ENCODE peak calls at places on chromosome 18, in ten cellular contexts. L, G, I, K, S, R, N, P, B and V are unnamed samples.

GRCh38 chr18:7557891-7558454 is 9.1 kb upstream of the PTPRM start:
- DNase-seq in P (no peak), S (no peak), I (no peak), N (no peak), K (no peak), B (no peak), R (no peak), G (no peak), L (no peak), V (no peak)

GRCh38 chr18:58221060-58221725 is 177.2 kb downstream of the NEDD4L start:
- DNase-seq in K (no peak), L (peak), B (peak), N (peak), G (no peak), I (peak), R (no peak), P (no peak), S (no peak), V (no peak)

GRCh38 chr18:53070706-53071105 is 730.7 kb downstream of the DCC start:
- DNase-seq in B (no peak), G (no peak), P (no peak), L (no peak), N (no peak), I (no peak), K (no peak), S (no peak), R (no peak), V (no peak)

GRCh38 chr18:55783921-55784320 is 195.9 kb upstream of the TCF4 start:
- DNase-seq in N (no peak), G (no peak), P (no peak), R (no peak), K (no peak), I (no peak), L (no peak), S (no peak), B (no peak), V (no peak)

GRCh38 chr18:59822612-59823275 is 77.1 kb upstream of the PMAIP1 start:
- DNase-seq in L (no peak), S (no peak), R (no peak), G (no peak), B (no peak), P (no peak), I (no peak), K (no peak), N (no peak), V (no peak)

GRCh38 chr18:49016648-49017539 is 66.1 kb upstream of the SMAD7 start:
- DNase-seq in I (peak), P (no peak), B (peak), S (no peak), R (peak), K (peak), G (peak), N (peak), L (peak), V (no peak)

GRCh38 chr18:2846241-2846637 is 567 bp upstream of the EMILIN2 start:
- DNase-seq in B (peak), G (no peak), S (no peak), P (no peak), R (peak), L (no peak), I (no peak), N (no peak), K (no peak), V (no peak)

GRCh38 chr18:864872-865273 is 39.8 kb upstream of the ADCYAP1 start:
- DNase-seq in L (peak), S (no peak), N (peak), K (peak), R (peak), P (peak), G (peak), B (peak), I (peak), V (no peak)

GRCh38 chr18:7980661-7981060 is 413.5 kb downstream of the PTPRM start:
- DNase-seq in L (no peak), S (no peak), I (no peak), G (no peak), K (no peak), N (no peak), B (no peak), P (no peak), R (no peak), V (no peak)

GRCh38 chr18:76273956-76274355 is 221.1 kb downstream of the ZNF516 start:
- DNase-seq in P (no peak), L (no peak), B (no peak), R (no peak), N (no peak), G (no peak), I (no peak), K (no peak), S (no peak), V (no peak)

GRCh38 chr18:34608064-34608463 is 102.0 kb upstream of the DTNA start:
- DNase-seq in I (no peak), P (no peak), S (no peak), R (no peak), B (no peak), G (no peak), K (no peak), N (no peak), L (no peak), V (no peak)

GRCh38 chr18:11577271-11578112 is 31.9 kb upstream of the SLC35G4 start:
- DNase-seq in K (no peak), B (no peak), R (no peak), P (no peak), S (no peak), L (no peak), N (no peak), G (no peak), I (no peak), V (no peak)

GRCh38 chr18:26096852-26097251 is 6.4 kb upstream of the SS18 start:
- DNase-seq in I (no peak), L (no peak), G (no peak), R (no peak), K (no peak), B (no peak), S (no peak), P (no peak), N (no peak), V (no peak)

GRCh38 chr18:55875330-55875933 is 287.4 kb upstream of the TCF4 start:
- DNase-seq in S (no peak), R (no peak), N (no peak), L (no peak), B (no peak), P (no peak), K (no peak), I (no peak), G (no peak), V (no peak)

GRCh38 chr18:35582899-35583558 is 1.5 kb downstream of the GALNT1 start:
- DNase-seq in B (peak), L (no peak), R (no peak), I (no peak), K (no peak), G (no peak), S (no peak), N (peak), P (peak), V (no peak)

GRCh38 chr18:80178935-80179818 is 68.1 kb downstream of the PARD6G start:
- DNase-seq in L (no peak), R (no peak), P (no peak), S (no peak), N (peak), G (no peak), B (no peak), I (no peak), K (no peak), V (no peak)

GRCh38 chr18:80181642-80182461 is 65.5 kb downstream of the PARD6G start:
- DNase-seq in B (no peak), I (no peak), P (no peak), R (no peak), G (peak), N (no peak), S (no peak), K (no peak), L (no peak), V (no peak)

GRCh38 chr18:80182855-80183254 is 64.5 kb downstream of the PARD6G start:
- DNase-seq in G (no peak), P (no peak), R (no peak), S (no peak), L (no peak), I (no peak), N (no peak), B (no peak), K (no peak), V (no peak)

GRCh38 chr18:80179857-80180558 is 67.3 kb downstream of the PARD6G start:
- DNase-seq in S (no peak), R (no peak), K (no peak), P (no peak), N (peak), B (no peak), L (peak), G (no peak), I (no peak), V (no peak)

GRCh38 chr18:80180778-80181564 is 66.3 kb downstream of the PARD6G start:
- DNase-seq in R (no peak), N (no peak), I (no peak), K (no peak), S (no peak), G (no peak), P (no peak), L (no peak), B (no peak), V (no peak)
- H3K27ac ChIP-seq in R (no peak), N (peak), I (no peak), K (no peak), S (peak), G (peak), P (no peak), L (no peak), B (no peak), V (no peak)

GRCh38 chr18:77765468-77765867 is 515.8 kb downstream of the GALR1 start:
- DNase-seq in S (no peak), B (peak), G (no peak), I (peak), K (no peak), N (no peak), R (no peak), L (peak), P (no peak), V (no peak)
- TF ChIP-seq CTCF in S (no peak), B (no peak), G (no peak), I (peak), K (peak), N (peak), R (peak), L (no peak), P (no peak), V (no peak)

GRCh38 chr18:63579643-63580042 is 7.5 kb upstream of the SERPINB13 start:
- DNase-seq in N (no peak), K (no peak), L (no peak), P (no peak), B (no peak), I (no peak), G (no peak), R (no peak), S (no peak), V (no peak)

GRCh38 chr18:63575680-63576079 is 11.5 kb upstream of the SERPINB13 start:
- DNase-seq in G (no peak), B (peak), S (no peak), N (no peak), R (no peak), K (no peak), L (no peak), I (no peak), P (no peak), V (no peak)

DNA sequence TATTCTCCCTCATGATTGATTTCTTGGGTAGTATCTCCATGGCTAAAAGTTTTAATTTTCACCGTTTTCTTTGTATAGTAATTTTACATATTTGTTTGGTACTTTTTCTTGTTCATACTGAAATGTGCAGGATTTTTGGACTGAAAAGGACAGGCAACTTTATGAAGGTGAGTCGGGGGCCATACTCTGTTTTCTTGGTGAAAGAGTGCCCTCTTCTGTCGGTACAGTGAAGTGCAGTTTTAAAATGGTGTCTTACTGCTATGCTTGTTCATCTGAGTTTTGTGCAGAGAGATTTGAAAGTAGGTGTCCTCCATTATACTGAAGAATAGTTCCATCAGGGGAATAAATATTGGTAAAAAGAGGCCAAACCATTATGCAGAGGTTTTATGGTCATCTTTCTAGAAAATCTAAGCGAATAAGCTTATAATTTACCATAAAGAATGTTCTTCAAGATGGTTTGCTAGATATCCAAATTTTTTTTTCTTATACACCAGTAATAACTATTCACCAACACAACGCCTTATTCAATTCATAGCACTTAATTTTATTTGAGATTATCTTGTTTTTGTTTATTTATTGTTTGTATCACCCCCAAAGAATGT is 8.7 kb upstream of the SERPINB13 start:
- DNase-seq in P (peak), N (no peak), B (peak), L (no peak), K (no peak), S (no peak), R (no peak), G (no peak), I (no peak), V (no peak)
- H3K27ac ChIP-seq in P (no peak), N (no peak), B (no peak), L (no peak), K (no peak), S (no peak), R (no peak), G (no peak), I (no peak), V (no peak)

GRCh38 chr18:5693637-5694175 is 149.9 kb upstream of the EPB41L3 start:
- DNase-seq in R (no peak), G (no peak), I (no peak), B (peak), P (no peak), S (no peak), N (no peak), L (no peak), K (no peak), V (no peak)
- TF ChIP-seq CTCF in R (no peak), G (no peak), I (no peak), B (no peak), P (no peak), S (no peak), N (no peak), L (no peak), K (no peak), V (no peak)

DNA sequence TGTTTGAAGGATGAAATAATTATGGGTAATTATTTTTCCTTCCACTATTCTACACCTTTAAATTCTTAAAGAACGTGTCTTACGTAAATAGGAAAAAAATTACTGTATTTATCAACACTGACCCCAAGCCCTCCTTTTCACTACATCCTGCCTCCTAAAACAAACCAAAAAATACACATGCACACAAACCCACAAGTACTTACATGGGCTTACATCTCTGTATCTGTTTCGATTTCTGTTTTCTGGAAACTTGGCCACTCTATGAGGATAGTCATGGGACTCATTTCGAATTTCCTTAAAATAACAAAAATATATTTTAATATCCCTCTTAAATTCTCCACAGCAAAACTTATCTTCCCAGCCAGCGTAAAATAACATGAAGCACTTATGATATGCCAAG is 25.1 kb downstream of the PTPN2 start:
- DNase-seq in R (no peak), L (no peak), I (no peak), B (no peak), S (no peak), N (no peak), K (no peak), P (no peak), G (no peak), V (no peak)
- H3K27ac ChIP-seq in R (no peak), L (no peak), I (no peak), B (no peak), S (no peak), N (no peak), K (no peak), P (peak), G (no peak), V (no peak)

DNA sequence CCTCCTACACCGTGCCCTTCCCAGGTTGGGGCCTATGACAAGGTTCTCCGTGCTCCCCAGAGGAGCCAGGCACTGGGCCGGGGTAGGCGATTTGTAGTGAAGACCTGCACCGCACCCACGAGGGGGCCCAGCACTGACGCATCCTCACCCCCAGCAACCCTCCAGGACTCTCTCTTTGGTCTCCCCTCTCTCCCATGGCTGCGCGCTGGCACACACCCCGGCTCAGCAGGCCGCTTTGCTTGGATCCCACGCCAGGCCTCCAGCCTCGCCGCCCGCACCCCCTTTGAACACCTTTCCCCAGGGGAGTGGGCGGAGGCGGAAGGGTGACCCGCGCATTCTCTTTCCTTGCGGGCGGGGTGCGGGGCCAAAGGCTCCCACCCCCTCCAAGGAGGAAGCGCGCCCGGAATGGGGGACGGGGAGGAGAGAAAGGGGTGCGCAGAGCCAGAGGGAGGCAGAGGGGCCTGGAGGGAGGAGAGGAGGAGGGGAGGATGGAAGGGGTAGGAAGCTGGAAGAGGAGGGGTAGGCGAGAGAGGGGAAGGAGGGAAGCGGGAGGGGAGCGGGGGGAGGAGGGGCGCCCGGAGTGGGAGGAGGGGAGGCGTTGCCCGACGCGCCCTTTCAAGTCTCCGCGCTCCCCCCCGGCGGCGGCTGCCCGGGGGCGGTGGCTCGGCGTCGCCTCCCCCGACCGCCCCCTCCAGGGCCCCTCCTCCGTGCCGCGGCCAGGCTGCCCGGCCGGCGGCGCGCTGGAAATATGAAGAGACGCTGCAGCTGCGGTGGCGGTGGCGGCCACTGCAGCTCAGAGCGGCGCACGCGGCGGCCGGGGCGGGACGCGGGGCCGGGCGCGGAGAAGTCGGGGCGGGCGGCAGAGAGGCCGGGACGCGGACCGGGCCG is at the start of gene APCDD1:
- DNase-seq in I (peak), S (no peak), R (no peak), P (no peak), N (peak), K (peak), G (peak), B (peak), L (peak), V (no peak)
- TF ChIP-seq CTCF in I (no peak), S (no peak), R (no peak), P (no peak), N (no peak), K (no peak), G (peak), B (no peak), L (no peak), V (no peak)

GRCh38 chr18:45753251-45753650 is 29.3 kb downstream of the SLC14A1 start:
- DNase-seq in P (no peak), G (no peak), K (no peak), I (no peak), N (no peak), B (peak), L (no peak), S (no peak), R (no peak), V (no peak)
- H3K27ac ChIP-seq in P (no peak), G (no peak), K (no peak), I (no peak), N (no peak), B (no peak), L (no peak), S (no peak), R (no peak), V (peak)

DNA sequence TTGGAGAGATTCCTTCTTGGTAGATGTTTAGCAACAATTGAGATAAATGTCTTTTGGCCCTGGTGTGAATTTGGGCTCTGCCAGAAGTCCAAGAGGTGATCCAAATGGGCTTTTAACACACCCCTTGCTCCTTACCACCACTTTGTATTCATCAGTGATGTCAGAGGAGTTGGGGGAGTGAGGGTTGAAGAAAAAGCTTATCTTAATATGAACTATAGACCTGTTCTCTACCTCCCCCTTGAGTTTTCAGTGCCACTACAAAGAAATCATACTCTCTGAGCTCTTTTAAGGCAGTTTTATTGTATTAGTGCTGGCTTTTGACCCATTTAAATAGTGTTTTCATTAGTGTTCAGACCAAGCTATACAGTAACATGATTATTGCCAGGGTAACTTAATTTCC is 229.1 kb downstream of the PHLPP1 start:
- DNase-seq in P (no peak), N (no peak), I (no peak), G (no peak), R (no peak), S (no peak), K (no peak), L (no peak), B (peak), V (no peak)
- TF ChIP-seq CTCF in P (no peak), N (no peak), I (no peak), G (no peak), R (no peak), S (no peak), K (peak), L (no peak), B (peak), V (no peak)